ENCODE peak calls at places on chromosomes 11 and 22, in six cellular contexts. O, A, V, R, S and D are unnamed samples. For H3K4me1, the result is how much of the 10 kb centered on the place peaks cover.

GRCh38 chr11:130181295-130182272 is 22.0 kb downstream of the ST14 start:
- DNase-seq in O (no peak), A (no peak), V (no peak), R (no peak), S (no peak), D (no peak)

GRCh38 chr11:94131363-94132115 is 2.9 kb downstream of the PANX1 start:
- DNase-seq in O (no peak), A (no peak), V (no peak), R (no peak), S (peak), D (peak)

GRCh38 chr11:27213232-27213660 is 149.8 kb downstream of the CCDC34 start:
- DNase-seq in O (peak), A (no peak), V (no peak), R (no peak), S (no peak), D (no peak)

GRCh38 chr11:69002101-69002742 is 10.8 kb downstream of the MRGPRF start:
- DNase-seq in O (no peak), A (no peak), V (peak), R (no peak), S (no peak), D (peak)

GRCh38 chr22:38144025-38144405 is 33.5 kb upstream of the BAIAP2L2 start:
- DNase-seq in O (peak), A (no peak), V (no peak), R (no peak), S (no peak), D (no peak)

GRCh38 chr11:125389339-125390166 is 106.5 kb downstream of the FEZ1 start:
- DNase-seq in O (no peak), A (no peak), V (no peak), R (no peak), S (no peak), D (no peak)

GRCh38 chr11:2474059-2474901 is 29.5 kb downstream of the KCNQ1 start:
- DNase-seq in O (no peak), A (no peak), V (no peak), R (no peak), S (no peak), D (no peak)

GRCh38 chr11:117020873-117021564 is 77.2 kb downstream of the SIK3 start:
- DNase-seq in O (no peak), A (no peak), V (no peak), R (no peak), S (no peak), D (no peak)

GRCh38 chr22:25419247-25420113 is 145.0 kb upstream of the GRK3 start:
- DNase-seq in O (no peak), A (no peak), V (no peak), R (no peak), S (no peak), D (no peak)

GRCh38 chr11:11731311-11732083 is 109.7 kb upstream of the GALNT18 start:
- DNase-seq in O (no peak), A (no peak), V (no peak), R (no peak), S (no peak), D (no peak)

GRCh38 chr22:46894081-46894671 is 131.7 kb downstream of the TBC1D22A start:
- DNase-seq in O (no peak), A (no peak), V (no peak), R (no peak), S (no peak), D (no peak)

GRCh38 chr11:27610946-27611345 is 89.3 kb downstream of the BDNF start:
- DNase-seq in O (no peak), A (no peak), V (no peak), R (no peak), S (no peak), D (no peak)

GRCh38 chr11:111975076-111975806 is 38.1 kb downstream of the DIXDC1 start:
- DNase-seq in O (no peak), A (no peak), V (no peak), R (no peak), S (no peak), D (no peak)

GRCh38 chr22:42905702-42906183 is 48.7 kb upstream of the ARFGAP3 start:
- DNase-seq in O (no peak), A (no peak), V (no peak), R (no peak), S (no peak), D (no peak)

GRCh38 chr22:28911777-28912669 is 28.7 kb downstream of the ZNRF3 start:
- DNase-seq in O (peak), A (no peak), V (no peak), R (no peak), S (no peak), D (no peak)

GRCh38 chr11:111044751-111045407 is 200.6 kb upstream of the POU2AF2 start:
- DNase-seq in O (no peak), A (no peak), V (no peak), R (no peak), S (no peak), D (no peak)

GRCh38 chr11:94747136-94748110 is 20.7 kb upstream of the AMOTL1 start:
- DNase-seq in O (peak), A (no peak), V (no peak), R (no peak), S (no peak), D (no peak)

DNA sequence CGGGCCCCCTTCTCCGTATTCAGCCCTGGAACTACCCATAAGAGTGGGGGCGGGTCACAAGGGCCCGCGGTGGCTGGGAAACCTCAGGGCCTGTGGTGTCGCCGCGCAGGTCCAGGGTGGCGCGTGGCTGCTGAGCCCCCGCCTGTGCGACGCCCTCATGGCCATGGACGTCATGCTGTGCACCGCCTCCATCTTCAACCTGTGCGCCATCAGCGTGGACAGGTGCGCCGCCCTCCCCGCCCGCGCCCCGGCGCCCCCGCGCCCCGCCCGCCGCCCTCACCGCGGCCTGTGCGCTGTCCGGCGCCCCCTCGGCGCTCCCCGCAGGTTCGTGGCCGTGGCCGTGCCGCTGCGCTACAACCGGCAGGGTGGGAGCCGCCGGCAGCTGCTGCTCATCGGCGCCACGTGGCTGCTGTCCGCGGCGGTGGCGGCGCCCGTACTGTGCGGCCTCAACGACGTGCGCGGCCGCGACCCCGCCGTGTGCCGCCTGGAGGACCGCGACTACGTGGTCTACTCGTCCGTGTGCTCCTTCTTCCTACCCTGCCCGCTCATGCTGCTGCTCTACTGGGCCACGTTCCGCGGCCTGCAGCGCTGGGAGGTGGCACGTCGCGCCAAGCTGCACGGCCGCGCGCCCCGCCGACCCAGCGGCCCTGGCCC is 2.4 kb downstream of the DRD4 start:
- DNase-seq in O (no peak), A (no peak), V (no peak), R (no peak), S (no peak), D (no peak)
- H3K4me1 ChIP-seq in O (under half), A (under half), V (under half), R (under half), S (under half), D (under half)

DNA sequence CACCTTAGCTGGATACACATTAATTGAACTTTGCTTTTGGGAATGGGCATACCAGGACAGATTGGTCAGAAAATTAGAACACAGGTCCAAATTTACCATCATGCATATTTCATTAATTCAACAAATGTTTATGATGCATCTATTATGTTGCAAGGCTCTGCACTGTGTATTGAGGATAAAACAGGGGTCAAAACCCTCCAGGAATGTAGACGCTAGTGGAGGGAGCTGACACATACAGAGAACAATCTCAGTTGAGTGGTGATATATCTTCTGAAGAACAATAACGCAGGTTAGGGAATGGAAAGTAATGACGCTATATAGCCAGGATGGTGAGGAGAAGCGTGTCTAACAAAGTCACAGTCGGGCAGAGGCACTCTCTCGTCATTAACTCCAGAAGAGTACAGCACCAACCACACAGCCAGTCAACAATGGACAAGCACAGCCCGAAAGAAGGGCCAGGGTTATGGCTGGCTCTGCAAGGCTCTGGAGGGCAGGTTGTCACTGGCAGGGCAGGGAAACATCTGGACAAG is 3.8 kb downstream of the FLI1 start:
- DNase-seq in O (no peak), A (no peak), V (no peak), R (no peak), S (no peak), D (no peak)
- H3K4me1 ChIP-seq in O (under half), A (half or more), V (under half), R (under half), S (under half), D (under half)

GRCh38 chr11:5348516-5349194 is 2.7 kb upstream of the OR51B6 start:
- DNase-seq in O (no peak), A (no peak), V (no peak), R (no peak), S (no peak), D (no peak)

GRCh38 chr11:5343474-5344335 is at the start of gene OR51B5:
- DNase-seq in O (peak), A (no peak), V (no peak), R (no peak), S (no peak), D (no peak)

GRCh38 chr11:5351208-5351607 is at the start of gene OR51B6:
- DNase-seq in O (no peak), A (no peak), V (no peak), R (no peak), S (no peak), D (no peak)

GRCh38 chr11:5349550-5349949 is 1.8 kb upstream of the OR51B6 start:
- DNase-seq in O (no peak), A (no peak), V (no peak), R (no peak), S (no peak), D (no peak)

GRCh38 chr11:5345831-5346230 is 2.5 kb upstream of the OR51B5 start:
- DNase-seq in O (no peak), A (no peak), V (no peak), R (no peak), S (no peak), D (no peak)
- H3K4me1 ChIP-seq in O (under half), A (under half), V (under half), R (under half), S (under half), D (under half)

GRCh38 chr11:70019576-70020011 is 58.5 kb upstream of the ANO1 start:
- DNase-seq in O (no peak), A (no peak), V (no peak), R (no peak), S (no peak), D (no peak)
- H3K4me1 ChIP-seq in O (under half), A (under half), V (under half), R (under half), S (under half), D (under half)